ENCODE peak calls at places on chromosomes 3 and 15, in seven cellular contexts. C, R, H, K, A, Y and B are unnamed samples.

GRCh38 chr15:26873846-26874245 is 7.0 kb downstream of the GABRA5 start:
- DNase-seq in Y (no peak), K (no peak), C (no peak), H (no peak), A (no peak), R (no peak), B (no peak)

GRCh38 chr3:189635385-189635784 is 4.2 kb downstream of the TP63 start:
- DNase-seq in Y (no peak), K (no peak), R (no peak), A (no peak), C (no peak), H (no peak), B (no peak)

GRCh38 chr15:81789403-81789802 is 256.4 kb downstream of the MEX3B start:
- DNase-seq in A (no peak), C (no peak), R (no peak), Y (no peak), H (no peak), K (no peak), B (no peak)

GRCh38 chr3:133983126-133983525 is 46.6 kb downstream of the SLCO2A1 start:
- DNase-seq in H (no peak), Y (no peak), A (no peak), K (no peak), R (no peak), C (no peak), B (no peak)

GRCh38 chr3:194870394-194871110 is 184.9 kb downstream of the FAM43A start:
- DNase-seq in K (no peak), Y (no peak), A (no peak), R (no peak), H (peak), C (no peak), B (no peak)

GRCh38 chr3:158057666-158058065 is 48.6 kb downstream of the SHOX2 start:
- DNase-seq in R (no peak), A (no peak), K (no peak), H (no peak), C (no peak), Y (no peak), B (no peak)

GRCh38 chr3:148379763-148380162 is 317.9 kb upstream of the AGTR1 start:
- DNase-seq in K (no peak), C (no peak), A (peak), R (no peak), Y (no peak), H (no peak), B (no peak)

GRCh38 chr3:13559751-13560540 is 11.0 kb downstream of the FBLN2 start:
- DNase-seq in H (no peak), Y (no peak), A (no peak), C (no peak), R (no peak), K (no peak), B (no peak)

GRCh38 chr15:42035362-42035761 is 14.5 kb upstream of the PLA2G4E start:
- DNase-seq in Y (no peak), C (no peak), K (no peak), H (peak), R (no peak), A (no peak), B (no peak)

GRCh38 chr15:41955807-41956525 is 16.4 kb downstream of the EHD4 start:
- DNase-seq in A (no peak), K (no peak), Y (no peak), R (no peak), C (no peak), H (no peak), B (no peak)

GRCh38 chr15:31473384-31474058 is 146.9 kb downstream of the KLF13 start:
- DNase-seq in A (no peak), K (no peak), R (no peak), H (peak), Y (no peak), C (peak), B (no peak)

GRCh38 chr3:73228425-73228824 is 167.0 kb downstream of the EBLN2 start:
- DNase-seq in Y (no peak), H (no peak), A (peak), R (no peak), K (no peak), C (no peak), B (no peak)

GRCh38 chr3:184337315-184337714 is at the start of gene FAM131A:
- DNase-seq in K (no peak), C (peak), A (no peak), Y (no peak), H (no peak), R (no peak), B (no peak)